ENCODE peak calls at places on chromosomes 11 and 22, in six cellular contexts. Y is GM19239, X is NCI-H1092, K is renal cortical epithelial cell, O is prostate gland, N is NCI-H345. C is an unnamed sample.

GRCh38 chr11:9953994-9954626 is 290.2 kb downstream of the SWAP70 start:
- DNase-seq in Y (no peak), X (no peak), K (no peak), O (no peak), N (no peak), C (no peak)

GRCh38 chr11:134508219-134508990 is 96.4 kb upstream of the B3GAT1 start:
- DNase-seq in Y (no peak), X (no peak), K (no peak), O (no peak), N (no peak), C (peak)

GRCh38 chr22:40597541-40598453 is 38.7 kb downstream of the MRTFA start:
- DNase-seq in Y (no peak), X (no peak), K (peak), O (no peak), N (no peak), C (no peak)

GRCh38 chr11:15826826-15827225 is 529.5 kb downstream of the SOX6 start:
- DNase-seq in Y (no peak), X (peak), K (no peak), O (no peak), N (peak), C (no peak)

GRCh38 chr11:46294365-46295309 is 17.2 kb downstream of the CREB3L1 start:
- DNase-seq in Y (no peak), X (no peak), K (no peak), O (no peak), N (no peak), C (peak)

GRCh38 chr11:73965076-73965763 is 14.4 kb downstream of the DNAJB13 start:
- DNase-seq in Y (no peak), X (no peak), K (no peak), O (no peak), N (no peak), C (no peak)

GRCh38 chr11:36006556-36006955 is 62.7 kb downstream of the LDLRAD3 start:
- DNase-seq in Y (no peak), X (no peak), K (no peak), O (no peak), N (no peak), C (no peak)

GRCh38 chr22:27629908-27630733 is 171.4 kb downstream of the MN1 start:
- DNase-seq in Y (no peak), X (no peak), K (no peak), O (no peak), N (no peak), C (no peak)

GRCh38 chr11:85918910-85919794 is 64.0 kb downstream of the CCDC83 start:
- DNase-seq in Y (no peak), X (no peak), K (no peak), O (no peak), N (no peak), C (no peak)

GRCh38 chr11:26914968-26915367 is 78.9 kb upstream of the FIBIN start:
- DNase-seq in Y (no peak), X (no peak), K (no peak), O (no peak), N (no peak), C (no peak)

GRCh38 chr11:67670316-67671210 is 3.9 kb downstream of the ALDH3B2 start:
- DNase-seq in Y (no peak), X (no peak), K (no peak), O (no peak), N (no peak), C (peak)

GRCh38 chr11:3201677-3202181 is 16.9 kb downstream of the MRGPRG start:
- DNase-seq in Y (no peak), X (no peak), K (no peak), O (no peak), N (no peak), C (no peak)

GRCh38 chr11:125807909-125808308 is 20.0 kb downstream of the PATE3 start:
- DNase-seq in Y (no peak), X (no peak), K (no peak), O (no peak), N (no peak), C (no peak)

GRCh38 chr11:95358516-95359322 is 127.7 kb upstream of the SESN3 start:
- DNase-seq in Y (no peak), X (no peak), K (peak), O (peak), N (no peak), C (no peak)

GRCh38 chr11:61164610-61165424 is 3.6 kb upstream of the VPS37C start:
- DNase-seq in Y (no peak), X (no peak), K (no peak), O (peak), N (peak), C (no peak)

GRCh38 chr22:41919357-41920224 is 4.7 kb upstream of the SHISA8 start:
- DNase-seq in Y (no peak), X (no peak), K (peak), O (peak), N (no peak), C (peak)

C was measured in ureter.